ENCODE peak calls at places on chromosome 19, in five cellular contexts. Q is brain microvascular endothelial cell, W is breast epithelium, C is psoas muscle, F is dorsolateral prefrontal cortex. S is an unnamed sample. For H3K27me3, the result is how much of the 10 kb centered on the place peaks cover.

GRCh38 chr19:39524495-39524894 is 8.2 kb downstream of the EID2B start:
- DNase-seq in Q (no peak), W (no peak), C (no peak), F (no peak), S (no peak)

GRCh38 chr19:35116085-35116801 is 620 bp downstream of the FXYD3 start:
- DNase-seq in Q (no peak), W (peak), C (no peak), F (no peak), S (no peak)

GRCh38 chr19:21581646-21582045 is 76.2 kb downstream of the ZNF429 start:
- DNase-seq in Q (no peak), W (no peak), C (no peak), F (no peak), S (no peak)

GRCh38 chr19:42075364-42075615 is 676 bp upstream of the ZNF574 start:
- DNase-seq in Q (no peak), W (no peak), C (no peak), F (no peak), S (no peak)

GRCh38 chr19:57719901-57720519 is 7.4 kb downstream of the ZNF671 start:
- DNase-seq in Q (no peak), W (no peak), C (no peak), F (no peak), S (no peak)

GRCh38 chr19:43743059-43743458 is 11.7 kb downstream of the SMG9 start:
- DNase-seq in Q (peak), W (no peak), C (no peak), F (no peak), S (no peak)

GRCh38 chr19:41682437-41682836 is 5.6 kb downstream of the CEACAM7 start:
- DNase-seq in Q (no peak), W (no peak), C (no peak), F (no peak), S (no peak)

GRCh38 chr19:19262190-19263057 is 10.7 kb downstream of the TM6SF2 start:
- DNase-seq in Q (no peak), W (no peak), C (no peak), F (no peak), S (no peak)

GRCh38 chr19:29492761-29493160 is 33.0 kb upstream of the VSTM2B start:
- DNase-seq in Q (no peak), W (no peak), C (no peak), F (no peak), S (no peak)

GRCh38 chr19:46984077-46985010 is 35.3 kb upstream of the NPAS1 start:
- DNase-seq in Q (peak), W (no peak), C (peak), F (no peak), S (no peak)

GRCh38 chr19:42683917-42684513 is 56.3 kb downstream of the PSG3 start:
- DNase-seq in Q (peak), W (no peak), C (no peak), F (no peak), S (peak)

GRCh38 chr19:39941615-39942507 is 7.4 kb upstream of the FCGBP start:
- DNase-seq in Q (peak), W (no peak), C (no peak), F (no peak), S (no peak)

GRCh38 chr19:752652-753517 is 2.0 kb downstream of the MISP start:
- DNase-seq in Q (peak), W (no peak), C (peak), F (no peak), S (no peak)

GRCh38 chr19:40691421-40692211 is 1.2 kb upstream of the NUMBL start:
- DNase-seq in Q (no peak), W (no peak), C (no peak), F (no peak), S (no peak)

GRCh38 chr19:50264483-50265186 is 61.2 kb downstream of the MYH14 start:
- DNase-seq in Q (no peak), W (no peak), C (no peak), F (no peak), S (no peak)

GRCh38 chr19:42693760-42694350 is 46.4 kb downstream of the PSG3 start:
- DNase-seq in Q (peak), W (no peak), C (no peak), F (no peak), S (peak)

GRCh38 chr19:10206226-10206873 is 11.6 kb upstream of the DNMT1 start:
- DNase-seq in Q (peak), W (no peak), C (no peak), F (no peak), S (no peak)

GRCh38 chr19:40646564-40647254 is 43.7 kb downstream of the NUMBL start:
- DNase-seq in Q (no peak), W (no peak), C (no peak), F (no peak), S (no peak)

GRCh38 chr19:50214699-50215543 is 11.5 kb downstream of the MYH14 start:
- DNase-seq in Q (no peak), W (peak), C (no peak), F (no peak), S (no peak)

GRCh38 chr19:40802300-40803169 is 3.5 kb downstream of the EGLN2 start:
- DNase-seq in Q (no peak), W (no peak), C (peak), F (no peak), S (no peak)

GRCh38 chr19:9306443-9306842 is 3.2 kb downstream of the ZNF699 start:
- DNase-seq in Q (peak), W (no peak), C (no peak), F (no peak), S (no peak)

GRCh38 chr19:43476606-43477005 is 11.2 kb upstream of the LYPD3 start:
- DNase-seq in Q (no peak), W (no peak), C (no peak), F (no peak), S (no peak)

GRCh38 chr19:47380559-47380958 is 31.4 kb downstream of the DHX34 start:
- DNase-seq in Q (no peak), W (no peak), C (no peak), F (no peak), S (no peak)

GRCh38 chr19:38028913-38029565 is 122.0 kb downstream of the SIPA1L3 start:
- DNase-seq in Q (peak), W (no peak), C (no peak), F (no peak), S (no peak)

GRCh38 chr19:48627865-48628314 is 8.6 kb downstream of the SPHK2 start:
- DNase-seq in Q (no peak), W (no peak), C (no peak), F (no peak), S (no peak)

GRCh38 chr19:1085053-1085658 is 10.0 kb downstream of the POLR2E start:
- DNase-seq in Q (no peak), W (no peak), C (no peak), F (no peak), S (no peak)

GRCh38 chr19:41927810-41928192 is 448 bp downstream of the ERFL start:
- DNase-seq in Q (no peak), W (no peak), C (no peak), F (no peak), S (no peak)

GRCh38 chr19:55516878-55517620 is 19.9 kb downstream of the SBK2 start:
- DNase-seq in Q (peak), W (peak), C (peak), F (peak), S (peak)

GRCh38 chr19:35178701-35179100 is 24.2 kb downstream of the FXYD5 start:
- DNase-seq in Q (no peak), W (no peak), C (no peak), F (no peak), S (no peak)

GRCh38 chr19:19860756-19861390 is 4.8 kb upstream of the ZNF253 start:
- DNase-seq in Q (no peak), W (peak), C (no peak), F (no peak), S (peak)

GRCh38 chr19:604355-604754 is 14.7 kb downstream of the HCN2 start:
- DNase-seq in Q (no peak), W (no peak), C (no peak), F (no peak), S (no peak)

GRCh38 chr19:18507021-18507726 is 14.7 kb downstream of the ELL start:
- DNase-seq in Q (no peak), W (no peak), C (peak), F (no peak), S (no peak)

GRCh38 chr19:28514166-28514565 is 698.8 kb downstream of the UQCRFS1 start:
- DNase-seq in Q (no peak), W (no peak), C (no peak), F (no peak), S (no peak)

GRCh38 chr19:34461375-34462100 is 20.0 kb upstream of the WTIP start:
- DNase-seq in Q (peak), W (no peak), C (no peak), F (no peak), S (no peak)

DNA sequence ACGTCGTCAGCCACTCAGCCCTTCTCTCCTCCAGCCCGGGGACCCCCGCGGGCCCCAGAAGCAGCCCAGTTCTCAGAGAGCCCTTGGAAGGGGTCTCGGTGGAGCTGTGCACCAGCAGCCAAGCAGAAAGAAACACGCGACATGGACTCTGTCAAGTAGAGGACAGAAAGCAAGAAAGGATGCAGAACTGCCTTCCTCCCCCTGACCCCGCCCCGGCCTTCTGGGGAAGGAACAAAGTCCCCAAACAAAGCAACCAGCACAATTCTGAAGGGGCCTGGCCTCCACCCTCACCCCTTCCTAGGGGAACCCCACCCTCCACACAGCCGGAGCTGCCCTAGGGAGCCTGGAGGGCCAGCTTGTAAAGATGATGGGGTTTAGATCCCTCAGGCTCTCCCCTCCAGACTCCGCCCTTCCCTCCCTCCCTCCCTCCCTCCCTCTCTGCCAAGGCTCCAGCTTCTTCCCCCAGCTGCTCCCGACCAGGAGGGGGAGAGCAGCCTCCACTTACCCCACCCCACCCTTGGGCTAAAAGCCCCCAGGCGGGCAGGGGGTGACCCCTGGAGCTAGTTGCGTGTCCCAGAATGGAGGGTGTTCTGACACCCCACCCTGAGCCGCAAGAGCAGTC is 7.8 kb downstream of the LYL1 start:
- DNase-seq in Q (no peak), W (no peak), C (no peak), F (no peak), S (no peak)
- H3K4me3 ChIP-seq in Q (no peak), W (no peak), C (peak), F (no peak), S (peak)

GRCh38 chr19:3358392-3358918 is 7.9 kb upstream of the NFIC start:
- DNase-seq in Q (no peak), W (no peak), C (no peak), F (no peak), S (no peak)

GRCh38 chr19:3357731-3358391 is 8.5 kb upstream of the NFIC start:
- DNase-seq in Q (no peak), W (no peak), C (no peak), F (no peak), S (no peak)

GRCh38 chr19:3360494-3361383 is 5.6 kb upstream of the NFIC start:
- DNase-seq in Q (no peak), W (peak), C (peak), F (peak), S (no peak)

GRCh38 chr19:3359850-3360493 is 6.4 kb upstream of the NFIC start:
- DNase-seq in Q (no peak), W (no peak), C (no peak), F (no peak), S (no peak)

DNA sequence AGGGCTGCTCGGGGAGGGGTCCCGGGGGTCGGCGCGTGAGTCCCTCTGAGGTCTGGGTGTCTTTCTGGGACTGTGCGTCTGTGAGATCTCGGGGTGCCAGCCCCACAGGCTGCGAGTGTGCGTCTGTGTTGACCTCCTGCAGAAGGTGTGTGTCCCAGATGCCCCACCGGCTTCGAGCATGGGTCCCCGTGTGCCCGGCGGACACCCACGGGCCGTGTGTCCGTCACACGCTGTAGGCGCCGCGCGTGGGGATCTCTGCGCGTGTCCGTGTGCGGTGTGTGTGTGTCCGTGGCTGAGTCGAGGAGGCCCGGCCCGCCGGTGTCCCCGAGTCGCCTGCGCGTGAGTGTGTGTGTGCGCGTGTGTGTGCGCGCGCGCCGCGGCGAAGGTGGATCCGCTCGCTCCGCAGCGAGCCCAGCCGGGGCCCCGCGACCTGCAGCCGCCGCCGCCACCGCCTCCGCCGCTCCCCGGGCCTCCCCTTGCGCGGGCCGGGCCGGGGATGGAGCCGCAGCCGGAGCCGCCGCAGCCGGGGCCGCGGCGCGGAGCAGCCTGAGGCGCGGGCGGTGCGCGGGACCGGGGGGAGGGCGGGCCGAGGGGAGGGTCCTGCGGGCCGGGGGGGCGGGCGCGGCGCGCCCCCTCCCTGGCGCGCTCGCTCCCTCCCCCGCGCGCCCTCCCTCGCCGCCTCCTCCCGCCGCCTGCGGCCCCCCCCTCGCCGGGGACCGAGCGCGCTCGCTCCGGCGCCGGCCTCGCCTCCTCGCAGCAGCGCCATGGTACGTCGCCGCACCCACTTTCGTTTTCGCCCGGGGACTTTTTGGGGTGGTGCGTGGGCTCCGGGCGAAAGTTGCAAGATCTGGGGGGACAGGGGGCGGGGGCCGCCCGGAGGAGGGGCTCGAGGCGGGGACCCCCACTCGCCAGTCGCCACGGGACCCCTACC is 7.2 kb upstream of the NFIC start:
- DNase-seq in Q (no peak), W (no peak), C (peak), F (no peak), S (no peak)
- H3K27me3 ChIP-seq in Q (under half), W (under half), C (under half), F (under half), S (half or more)

GRCh38 chr19:4414144-4414799 is 11.8 kb downstream of the CHAF1A start:
- DNase-seq in Q (no peak), W (no peak), C (no peak), F (no peak), S (no peak)
- H3K27ac ChIP-seq in Q (no peak), W (no peak), C (no peak), F (peak), S (no peak)

DNA sequence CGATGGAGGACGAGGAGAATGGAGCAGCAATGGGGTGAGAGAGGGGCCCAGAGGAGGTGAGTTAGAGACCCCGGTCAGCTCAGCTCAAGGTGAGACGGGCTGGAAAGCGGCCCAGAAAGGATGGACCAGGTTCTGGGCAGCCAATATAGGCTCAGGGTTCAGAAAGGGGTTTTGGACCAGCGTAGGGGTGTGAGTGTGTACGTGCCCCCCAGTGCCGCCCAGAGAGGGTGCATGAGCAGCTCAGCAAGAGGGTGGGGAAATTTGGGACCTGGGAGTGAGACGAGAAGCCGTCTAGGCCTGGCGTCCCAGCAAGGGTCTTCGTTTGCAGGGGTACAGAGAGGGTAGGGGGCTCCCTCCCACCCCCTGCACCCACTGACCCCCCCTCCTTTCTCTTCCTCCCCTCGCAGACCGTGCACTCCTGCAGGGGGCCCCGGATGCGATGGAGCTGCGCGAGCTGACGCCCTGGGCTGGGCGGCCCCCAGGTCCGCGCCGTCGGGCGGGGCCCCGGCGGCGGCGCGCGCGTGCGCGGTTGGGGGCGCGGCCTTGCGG is 12.1 kb downstream of the FUT6 start:
- DNase-seq in Q (no peak), W (no peak), C (no peak), F (no peak), S (no peak)
- H3K4me3 ChIP-seq in Q (peak), W (peak), C (peak), F (no peak), S (peak)

DNA sequence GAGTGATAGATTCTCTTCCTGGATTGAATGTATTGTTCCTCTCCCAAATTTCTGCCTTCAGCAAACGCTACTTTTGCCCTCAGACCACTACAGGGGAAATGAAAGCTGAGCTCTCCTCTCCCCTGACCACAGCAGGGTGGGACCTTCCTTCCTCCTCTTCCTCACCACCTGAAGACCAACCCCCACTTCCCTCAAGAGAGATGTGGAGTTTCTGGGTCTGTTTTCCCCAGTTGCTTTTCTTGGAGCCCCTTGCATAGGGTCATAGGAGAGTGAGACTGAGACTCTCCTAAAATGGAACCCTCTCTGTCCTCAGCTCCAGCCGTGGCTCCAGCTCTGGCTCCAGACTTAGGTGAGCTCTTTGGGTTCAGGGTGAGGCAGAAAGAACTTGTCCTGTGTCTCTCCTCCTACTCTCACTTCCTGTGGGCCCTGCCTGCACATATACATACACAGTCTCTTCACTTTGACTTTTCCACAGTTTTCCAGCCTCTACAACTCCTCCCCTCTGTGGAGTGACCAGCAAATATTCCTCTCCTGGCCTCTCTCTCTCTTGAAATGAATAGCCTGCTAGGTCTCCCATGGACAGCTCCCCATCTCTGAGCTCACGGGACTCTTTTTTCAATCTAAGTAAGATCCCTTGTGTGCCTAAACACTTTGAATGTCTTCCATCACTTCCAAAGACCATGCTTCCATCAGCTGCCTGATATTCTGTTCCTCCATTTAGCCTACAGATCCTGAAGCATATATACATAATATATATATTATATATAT is 19.2 kb upstream of the ZNF175 start:
- DNase-seq in Q (no peak), W (no peak), C (no peak), F (no peak), S (no peak)
- H3K27me3 ChIP-seq in Q (under half), W (under half), C (under half), F (under half), S (under half)

GRCh38 chr19:17109300-17109699 is 33.7 kb downstream of the MYO9B start:
- DNase-seq in Q (no peak), W (no peak), C (no peak), F (no peak), S (no peak)

GRCh38 chr19:17112271-17112670 is 36.7 kb downstream of the MYO9B start:
- DNase-seq in Q (no peak), W (no peak), C (no peak), F (no peak), S (no peak)

GRCh38 chr19:17109962-17110598 is 34.5 kb downstream of the MYO9B start:
- DNase-seq in Q (no peak), W (no peak), C (peak), F (peak), S (no peak)

GRCh38 chr19:17111766-17112165 is 36.2 kb downstream of the MYO9B start:
- DNase-seq in Q (no peak), W (no peak), C (no peak), F (no peak), S (no peak)

GRCh38 chr19:17110599-17110966 is 35.0 kb downstream of the MYO9B start:
- DNase-seq in Q (no peak), W (no peak), C (no peak), F (no peak), S (no peak)
- H3K27ac ChIP-seq in Q (no peak), W (peak), C (peak), F (peak), S (no peak)

DNA sequence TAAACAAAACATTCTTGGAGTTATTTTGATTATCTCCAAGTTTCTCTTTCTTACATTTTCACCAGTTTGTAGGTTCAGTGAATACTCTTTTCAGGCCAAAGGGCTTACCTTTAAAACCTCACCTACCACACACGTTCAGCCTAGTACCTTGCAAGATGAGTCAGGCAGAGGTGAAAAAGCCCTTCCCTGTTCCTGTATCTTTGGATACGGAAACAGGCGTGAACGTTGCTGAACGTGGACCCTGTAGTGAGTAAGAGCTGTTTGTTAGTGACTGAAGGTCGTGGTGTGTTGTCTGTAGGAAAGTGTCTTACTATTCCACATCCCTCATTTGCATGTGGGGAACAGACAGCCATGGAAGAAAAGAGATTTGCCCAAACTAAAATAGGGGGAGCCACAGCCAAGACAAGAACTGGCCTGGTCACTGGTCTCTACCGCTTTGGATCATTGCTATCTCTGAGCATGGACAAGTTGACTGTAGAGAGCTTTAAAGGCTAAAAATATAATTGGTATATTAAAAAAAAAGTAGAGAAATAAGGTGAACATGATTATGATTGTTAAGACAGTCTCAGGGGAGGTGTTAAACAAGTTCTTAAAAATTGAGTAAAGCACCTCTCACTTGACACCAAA is 3.5 kb downstream of the CEBPG start:
- DNase-seq in Q (no peak), W (no peak), C (no peak), F (no peak), S (no peak)
- H3K4me3 ChIP-seq in Q (no peak), W (no peak), C (no peak), F (no peak), S (no peak)

GRCh38 chr19:54415901-54416621 is 797 bp downstream of the TTYH1 start:
- DNase-seq in Q (no peak), W (no peak), C (no peak), F (no peak), S (no peak)
- H3K27me3 ChIP-seq in Q (under half), W (under half), C (half or more), F (under half), S (under half)